ENCODE peak calls at places on chromosome 11, in nine cellular contexts. O is activated B cell treated with CpG ODN at 0.5 μM for 24 hours; F is astrocyte; X is IMR-90; D is CD4-positive, alpha-beta T cell; Y is tibial artery; W is upper lobe of right lung; I is OCI-LY7; C is HFFc6. Z is an unnamed sample.

GRCh38 chr11:39239553-39239952 is 2219.9 kb downstream of the LRRC4C start:
- DNase-seq in O (no peak), F (no peak), X (no peak), D (no peak), Y (no peak), W (no peak), I (no peak), C (no peak), Z (no peak)

GRCh38 chr11:134893810-134894685 is 482.0 kb upstream of the B3GAT1 start:
- DNase-seq in O (no peak), F (no peak), X (no peak), D (no peak), Y (no peak), W (no peak), I (no peak), C (no peak), Z (no peak)

GRCh38 chr11:74948546-74948897 is 369 bp downstream of the XRRA1 start:
- DNase-seq in O (no peak), F (no peak), X (no peak), D (no peak), Y (no peak), W (no peak), I (peak), C (no peak), Z (no peak)

GRCh38 chr11:68014157-68014965 is 4.2 kb downstream of the ALDH3B1 start:
- DNase-seq in O (no peak), F (peak), X (peak), D (no peak), Y (peak), W (peak), I (no peak), C (peak), Z (peak)

GRCh38 chr11:69215784-69216415 is 60.2 kb downstream of the SMIM38 start:
- DNase-seq in O (no peak), F (peak), X (peak), D (no peak), Y (peak), W (no peak), I (no peak), C (peak), Z (no peak)

GRCh38 chr11:47391077-47391583 is 12.8 kb upstream of the SPI1 start:
- DNase-seq in O (no peak), F (no peak), X (no peak), D (no peak), Y (no peak), W (peak), I (no peak), C (no peak), Z (peak)

GRCh38 chr11:64341851-64342791 is 2.1 kb downstream of the CCDC88B start:
- DNase-seq in O (peak), F (peak), X (peak), D (peak), Y (peak), W (peak), I (peak), C (peak), Z (peak)

GRCh38 chr11:63913866-63914830 is 2.8 kb downstream of the RCOR2 start:
- DNase-seq in O (no peak), F (no peak), X (no peak), D (no peak), Y (no peak), W (no peak), I (no peak), C (no peak), Z (no peak)

GRCh38 chr11:45323598-45324249 is 37.6 kb upstream of the SYT13 start:
- DNase-seq in O (no peak), F (no peak), X (no peak), D (no peak), Y (peak), W (no peak), I (no peak), C (no peak), Z (no peak)

GRCh38 chr11:122229611-122230386 is 113.8 kb upstream of the BLID start:
- DNase-seq in O (no peak), F (peak), X (no peak), D (no peak), Y (no peak), W (no peak), I (no peak), C (no peak), Z (no peak)

GRCh38 chr11:32884023-32884422 is 8.6 kb upstream of the QSER1 start:
- DNase-seq in O (no peak), F (no peak), X (no peak), D (no peak), Y (no peak), W (no peak), I (no peak), C (no peak), Z (no peak)

GRCh38 chr11:102546923-102547471 is 16.4 kb upstream of the MMP7 start:
- DNase-seq in O (peak), F (no peak), X (no peak), D (no peak), Y (no peak), W (no peak), I (peak), C (no peak), Z (peak)

GRCh38 chr11:6606471-6607189 is 3.1 kb downstream of the ILK start:
- DNase-seq in O (peak), F (peak), X (peak), D (peak), Y (peak), W (peak), I (peak), C (peak), Z (no peak)

GRCh38 chr11:74749127-74749964 is 697 bp downstream of the RNF169 start:
- DNase-seq in O (peak), F (peak), X (peak), D (peak), Y (peak), W (peak), I (peak), C (no peak), Z (peak)

GRCh38 chr11:109795234-109795633 is 298.0 kb upstream of the ZC3H12C start:
- DNase-seq in O (no peak), F (peak), X (peak), D (no peak), Y (no peak), W (no peak), I (no peak), C (no peak), Z (no peak)

GRCh38 chr11:68579455-68579854 is 104.9 kb upstream of the GAL start:
- DNase-seq in O (no peak), F (peak), X (peak), D (no peak), Y (no peak), W (no peak), I (no peak), C (no peak), Z (no peak)

GRCh38 chr11:123973816-123974215 is 3.8 kb downstream of the OR10S1 start:
- DNase-seq in O (no peak), F (peak), X (peak), D (no peak), Y (no peak), W (no peak), I (no peak), C (peak), Z (no peak)

GRCh38 chr11:50174189-50174588 is 141.5 kb downstream of the OR4C45 start:
- DNase-seq in O (no peak), F (no peak), X (peak), D (no peak), Y (no peak), W (no peak), I (no peak), C (peak), Z (no peak)

GRCh38 chr11:78380615-78381029 is 37.0 kb downstream of the GAB2 start:
- DNase-seq in O (no peak), F (peak), X (peak), D (no peak), Y (no peak), W (no peak), I (no peak), C (peak), Z (no peak)

GRCh38 chr11:8035225-8035846 is 45.7 kb upstream of the TUB start:
- DNase-seq in O (no peak), F (no peak), X (no peak), D (no peak), Y (no peak), W (no peak), I (no peak), C (no peak), Z (no peak)

GRCh38 chr11:44923080-44923479 is 27.6 kb downstream of the TP53I11 start:
- DNase-seq in O (no peak), F (no peak), X (no peak), D (no peak), Y (no peak), W (no peak), I (no peak), C (no peak), Z (no peak)

GRCh38 chr11:68996376-68997123 is 15.8 kb upstream of the MRGPRD start:
- DNase-seq in O (no peak), F (no peak), X (no peak), D (no peak), Y (peak), W (peak), I (no peak), C (no peak), Z (no peak)

GRCh38 chr11:20962581-20962980 is 293.2 kb downstream of the NELL1 start:
- DNase-seq in O (no peak), F (peak), X (no peak), D (no peak), Y (no peak), W (no peak), I (no peak), C (no peak), Z (no peak)

GRCh38 chr11:33936745-33937612 is 45.1 kb upstream of the LMO2 start:
- DNase-seq in O (no peak), F (peak), X (peak), D (no peak), Y (peak), W (no peak), I (no peak), C (peak), Z (no peak)

GRCh38 chr11:44065851-44066731 is at the start of gene ACCS:
- DNase-seq in O (peak), F (peak), X (peak), D (peak), Y (peak), W (peak), I (no peak), C (peak), Z (peak)

GRCh38 chr11:121841487-121842167 is 274.4 kb downstream of the BLID start:
- DNase-seq in O (no peak), F (peak), X (peak), D (no peak), Y (no peak), W (no peak), I (no peak), C (peak), Z (no peak)

GRCh38 chr11:47393163-47394049 is 15.0 kb upstream of the SLC39A13 start:
- DNase-seq in O (no peak), F (peak), X (peak), D (no peak), Y (peak), W (peak), I (no peak), C (peak), Z (peak)

GRCh38 chr11:1163911-1164735 is 6.4 kb downstream of the MUC5AC start:
- DNase-seq in O (peak), F (no peak), X (no peak), D (no peak), Y (peak), W (peak), I (no peak), C (no peak), Z (peak)

GRCh38 chr11:68118753-68119448 is 2.3 kb downstream of the CHKA start:
- DNase-seq in O (no peak), F (no peak), X (peak), D (no peak), Y (no peak), W (no peak), I (peak), C (no peak), Z (no peak)

GRCh38 chr11:121328213-121328966 is 35.8 kb downstream of the SC5D start:
- DNase-seq in O (no peak), F (no peak), X (no peak), D (peak), Y (no peak), W (no peak), I (peak), C (no peak), Z (no peak)

GRCh38 chr11:43393765-43394355 is 35.1 kb downstream of the TTC17 start:
- DNase-seq in O (no peak), F (peak), X (peak), D (no peak), Y (no peak), W (no peak), I (no peak), C (no peak), Z (no peak)

DNA sequence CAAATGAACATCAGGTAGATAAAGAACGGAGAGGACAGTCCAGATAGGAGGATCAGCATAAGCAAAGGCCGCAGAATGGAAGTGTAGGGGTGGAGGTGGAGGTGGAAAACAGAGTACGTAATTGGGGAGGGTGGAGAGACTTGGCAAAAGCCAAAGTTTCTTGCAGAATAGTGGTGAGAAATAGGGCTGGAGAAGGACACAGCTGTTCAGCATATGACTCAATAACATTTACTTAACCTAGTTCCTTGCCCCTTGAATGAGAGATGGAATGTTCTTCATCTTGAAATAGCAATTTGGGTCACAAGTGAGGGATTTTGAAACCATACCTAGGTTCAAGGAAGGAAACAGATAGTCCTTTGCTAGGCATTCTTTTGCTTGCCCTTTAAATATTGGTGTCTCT is 235.9 kb upstream of the ARHGAP20 start:
- DNase-seq in O (no peak), F (peak), X (peak), D (no peak), Y (no peak), W (no peak), I (no peak), C (no peak), Z (no peak)
- TF ChIP-seq CTCF in O (no peak), F (no peak), X (no peak), D (no peak), Y (no peak), W (no peak), I (no peak), C (no peak), Z (no peak)

DNA sequence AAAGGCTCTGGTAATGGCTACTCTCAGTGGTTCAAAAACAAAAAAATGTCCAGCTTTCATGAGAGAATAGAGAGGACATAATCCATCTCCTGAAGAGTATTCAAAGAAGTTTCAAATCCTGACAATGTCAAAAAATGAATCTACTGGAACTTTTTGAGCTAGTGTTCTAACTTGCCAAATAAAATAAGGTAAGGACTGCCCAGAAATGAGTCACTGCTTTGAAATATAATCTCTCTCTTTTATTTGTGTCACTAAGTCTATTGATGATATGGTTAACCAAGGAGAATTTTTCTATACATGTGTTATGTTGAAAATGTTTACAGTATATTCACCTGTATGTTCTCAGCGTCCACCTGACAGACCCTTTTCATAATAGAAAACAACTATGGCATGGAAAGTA is 3.4 kb downstream of the GUCY1A2 start:
- DNase-seq in O (no peak), F (peak), X (no peak), D (no peak), Y (no peak), W (no peak), I (no peak), C (no peak), Z (no peak)
- TF ChIP-seq CTCF in O (no peak), F (no peak), X (no peak), D (no peak), Y (no peak), W (no peak), I (no peak), C (no peak), Z (no peak)

DNA sequence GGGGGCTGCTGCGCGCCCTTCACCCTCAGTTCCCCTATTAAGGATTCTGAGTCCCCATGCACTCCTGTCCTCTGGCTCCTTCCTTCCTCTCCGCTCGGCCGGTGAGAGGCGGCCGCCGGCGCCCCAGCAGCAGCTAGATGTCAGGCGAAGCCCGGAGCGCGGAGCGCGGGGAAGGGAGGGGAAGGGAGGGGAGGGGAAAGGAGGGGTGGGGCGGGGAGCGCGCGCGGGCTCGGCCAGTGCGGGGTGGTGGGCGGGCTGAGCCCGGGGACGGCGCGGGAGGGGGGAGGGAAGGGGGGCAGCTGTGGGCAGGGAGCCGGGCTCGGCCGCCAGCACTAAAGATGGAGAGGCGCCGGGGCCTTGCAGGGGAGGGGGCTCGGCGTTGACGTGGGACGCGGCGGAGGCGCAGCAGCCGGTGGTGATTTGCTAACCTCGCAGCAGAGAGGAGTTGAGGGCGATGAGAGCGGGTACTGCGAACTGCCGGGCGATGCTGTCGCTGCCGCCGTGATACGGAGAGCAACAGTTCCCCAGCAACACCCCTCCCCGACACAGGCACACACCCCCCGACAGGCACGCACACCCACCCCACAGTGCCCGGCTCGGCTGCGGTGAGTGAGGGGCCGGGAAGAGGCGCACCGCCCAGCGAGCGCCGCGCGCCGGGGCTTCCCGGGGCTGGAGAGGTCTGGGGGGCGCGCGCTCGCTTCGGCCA is at the start of gene ZBTB16:
- DNase-seq in O (no peak), F (no peak), X (no peak), D (peak), Y (peak), W (peak), I (no peak), C (no peak), Z (peak)
- TF ChIP-seq CTCF in O (no peak), F (no peak), X (no peak), D (peak), Y (peak), W (no peak), I (no peak), C (no peak), Z (no peak)

DNA sequence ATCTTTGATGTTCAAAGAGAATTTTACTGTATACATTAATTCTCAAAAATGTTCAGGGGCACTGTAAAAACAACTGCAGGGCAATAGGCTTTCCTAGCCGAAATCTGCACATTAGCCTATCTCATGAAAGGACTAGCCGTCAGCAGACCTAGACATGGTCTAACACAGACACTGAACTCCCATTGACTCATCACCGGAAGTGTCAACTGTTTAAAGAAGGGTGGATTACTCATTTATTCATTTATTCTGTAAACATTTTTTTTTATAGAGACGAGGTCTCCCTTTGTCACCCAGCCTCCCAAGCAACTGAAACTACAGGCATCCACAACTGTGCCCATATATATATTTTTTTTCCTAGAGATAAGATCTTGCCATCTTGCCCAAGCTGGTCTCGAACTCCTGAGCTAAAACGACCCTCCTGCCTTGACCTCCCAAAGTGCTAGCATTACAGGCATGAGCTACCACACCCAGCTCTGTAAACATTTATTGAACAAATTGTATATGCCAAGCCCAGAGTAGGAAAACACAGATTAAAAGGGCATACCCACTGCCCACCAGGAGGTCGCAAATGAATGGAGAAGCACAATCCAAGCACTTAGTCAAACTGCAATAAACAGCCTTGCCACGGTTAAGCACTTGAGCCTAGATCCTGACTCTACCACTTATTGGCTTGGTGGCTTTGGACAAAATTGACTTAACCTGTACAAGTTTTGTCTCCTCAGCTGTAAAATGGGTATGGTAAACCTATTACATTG is 26.6 kb downstream of the RAB30 start:
- DNase-seq in O (no peak), F (peak), X (peak), D (no peak), Y (no peak), W (no peak), I (peak), C (peak), Z (no peak)
- TF ChIP-seq CTCF in O (no peak), F (no peak), X (no peak), D (no peak), Y (no peak), W (no peak), I (no peak), C (no peak), Z (no peak)

GRCh38 chr11:12603362-12604088 is 70.7 kb upstream of the TEAD1 start:
- DNase-seq in O (no peak), F (no peak), X (no peak), D (no peak), Y (no peak), W (no peak), I (no peak), C (no peak), Z (no peak)
- TF ChIP-seq CTCF in O (no peak), F (no peak), X (no peak), D (no peak), Y (no peak), W (no peak), I (no peak), C (no peak), Z (no peak)

Z was measured in CD14-positive monocyte.